ENCODE peak calls at places on chromosomes 11 and 22, in nine cellular contexts. One of them, this sample, is unnamed. For H3K27me3, the result is how much of the 10 kb centered on the place peaks cover.

GRCh38 chr11:86676533-86677154 is 4.2 kb upstream of the ME3 start:
- DNase-seq in breast epithelium: no peak
- DNase-seq in lung: no peak
- DNase-seq in brain microvascular endothelial cell: no peak
- DNase-seq in fibroblast of lung: no peak
- DNase-seq in tibial nerve: no peak
- DNase-seq in GM12878: no peak
- DNase-seq in heart left ventricle: no peak
- DNase-seq in H9: peak
- DNase-seq in this sample: peak

GRCh38 chr11:92759571-92760214 is 209.8 kb upstream of the MTNR1B start:
- DNase-seq in breast epithelium: no peak
- DNase-seq in lung: no peak
- DNase-seq in brain microvascular endothelial cell: no peak
- DNase-seq in fibroblast of lung: no peak
- DNase-seq in tibial nerve: no peak
- DNase-seq in GM12878: no peak
- DNase-seq in heart left ventricle: no peak
- DNase-seq in H9: no peak
- DNase-seq in this sample: no peak

GRCh38 chr11:108895579-108896480 is 231.0 kb downstream of the DDX10 start:
- DNase-seq in breast epithelium: no peak
- DNase-seq in lung: no peak
- DNase-seq in brain microvascular endothelial cell: no peak
- DNase-seq in fibroblast of lung: peak
- DNase-seq in tibial nerve: no peak
- DNase-seq in GM12878: peak
- DNase-seq in heart left ventricle: no peak
- DNase-seq in H9: no peak
- DNase-seq in this sample: no peak

GRCh38 chr11:119509969-119510401 is 87.0 kb upstream of the THY1 start:
- DNase-seq in breast epithelium: no peak
- DNase-seq in lung: no peak
- DNase-seq in brain microvascular endothelial cell: peak
- DNase-seq in fibroblast of lung: peak
- DNase-seq in tibial nerve: no peak
- DNase-seq in GM12878: peak
- DNase-seq in heart left ventricle: no peak
- DNase-seq in H9: no peak
- DNase-seq in this sample: no peak

GRCh38 chr11:33724644-33725035 is 11.6 kb downstream of the CD59 start:
- DNase-seq in breast epithelium: peak
- DNase-seq in lung: no peak
- DNase-seq in brain microvascular endothelial cell: no peak
- DNase-seq in fibroblast of lung: peak
- DNase-seq in tibial nerve: no peak
- DNase-seq in GM12878: no peak
- DNase-seq in heart left ventricle: peak
- DNase-seq in H9: no peak
- DNase-seq in this sample: no peak

GRCh38 chr22:22666307-22667091 is 22.1 kb downstream of the GGTLC2 start:
- DNase-seq in breast epithelium: no peak
- DNase-seq in lung: peak
- DNase-seq in brain microvascular endothelial cell: peak
- DNase-seq in fibroblast of lung: peak
- DNase-seq in tibial nerve: no peak
- DNase-seq in GM12878: no peak
- DNase-seq in heart left ventricle: no peak
- DNase-seq in H9: peak
- DNase-seq in this sample: peak

GRCh38 chr11:8593935-8594909 is at the start of gene STK33:
- DNase-seq in breast epithelium: no peak
- DNase-seq in lung: peak
- DNase-seq in brain microvascular endothelial cell: no peak
- DNase-seq in fibroblast of lung: peak
- DNase-seq in tibial nerve: no peak
- DNase-seq in GM12878: no peak
- DNase-seq in heart left ventricle: peak
- DNase-seq in H9: peak
- DNase-seq in this sample: peak

GRCh38 chr11:124676386-124676785 is 2.7 kb downstream of the SPA17 start:
- DNase-seq in breast epithelium: no peak
- DNase-seq in lung: peak
- DNase-seq in brain microvascular endothelial cell: peak
- DNase-seq in fibroblast of lung: peak
- DNase-seq in tibial nerve: no peak
- DNase-seq in GM12878: no peak
- DNase-seq in heart left ventricle: peak
- DNase-seq in H9: no peak
- DNase-seq in this sample: no peak

GRCh38 chr22:22228421-22228820 is 16.2 kb upstream of the VPREB1 start:
- DNase-seq in breast epithelium: no peak
- DNase-seq in lung: no peak
- DNase-seq in brain microvascular endothelial cell: no peak
- DNase-seq in fibroblast of lung: no peak
- DNase-seq in tibial nerve: no peak
- DNase-seq in GM12878: no peak
- DNase-seq in heart left ventricle: no peak
- DNase-seq in H9: no peak
- DNase-seq in this sample: no peak

GRCh38 chr11:31531293-31531692 is 21.7 kb downstream of the ELP4 start:
- DNase-seq in breast epithelium: no peak
- DNase-seq in lung: no peak
- DNase-seq in brain microvascular endothelial cell: no peak
- DNase-seq in fibroblast of lung: no peak
- DNase-seq in tibial nerve: no peak
- DNase-seq in GM12878: no peak
- DNase-seq in heart left ventricle: no peak
- DNase-seq in H9: no peak
- DNase-seq in this sample: no peak

GRCh38 chr11:114399903-114400221 is 449 bp downstream of the C11orf71 start:
- DNase-seq in breast epithelium: peak
- DNase-seq in lung: no peak
- DNase-seq in brain microvascular endothelial cell: no peak
- DNase-seq in fibroblast of lung: no peak
- DNase-seq in tibial nerve: peak
- DNase-seq in GM12878: peak
- DNase-seq in heart left ventricle: no peak
- DNase-seq in H9: peak
- DNase-seq in this sample: peak

GRCh38 chr11:73956876-73957653 is 6.2 kb downstream of the DNAJB13 start:
- DNase-seq in breast epithelium: no peak
- DNase-seq in lung: no peak
- DNase-seq in brain microvascular endothelial cell: no peak
- DNase-seq in fibroblast of lung: no peak
- DNase-seq in tibial nerve: no peak
- DNase-seq in GM12878: no peak
- DNase-seq in heart left ventricle: no peak
- DNase-seq in H9: no peak
- DNase-seq in this sample: no peak

GRCh38 chr11:116548286-116548685 is 224.5 kb downstream of the BUD13 start:
- DNase-seq in breast epithelium: no peak
- DNase-seq in lung: no peak
- DNase-seq in brain microvascular endothelial cell: no peak
- DNase-seq in fibroblast of lung: no peak
- DNase-seq in tibial nerve: no peak
- DNase-seq in GM12878: no peak
- DNase-seq in heart left ventricle: no peak
- DNase-seq in H9: no peak
- DNase-seq in this sample: no peak

GRCh38 chr11:59102259-59102765 is 4.7 kb upstream of the FAM111B start:
- DNase-seq in breast epithelium: peak
- DNase-seq in lung: peak
- DNase-seq in brain microvascular endothelial cell: peak
- DNase-seq in fibroblast of lung: peak
- DNase-seq in tibial nerve: peak
- DNase-seq in GM12878: peak
- DNase-seq in heart left ventricle: peak
- DNase-seq in H9: peak
- DNase-seq in this sample: peak

DNA sequence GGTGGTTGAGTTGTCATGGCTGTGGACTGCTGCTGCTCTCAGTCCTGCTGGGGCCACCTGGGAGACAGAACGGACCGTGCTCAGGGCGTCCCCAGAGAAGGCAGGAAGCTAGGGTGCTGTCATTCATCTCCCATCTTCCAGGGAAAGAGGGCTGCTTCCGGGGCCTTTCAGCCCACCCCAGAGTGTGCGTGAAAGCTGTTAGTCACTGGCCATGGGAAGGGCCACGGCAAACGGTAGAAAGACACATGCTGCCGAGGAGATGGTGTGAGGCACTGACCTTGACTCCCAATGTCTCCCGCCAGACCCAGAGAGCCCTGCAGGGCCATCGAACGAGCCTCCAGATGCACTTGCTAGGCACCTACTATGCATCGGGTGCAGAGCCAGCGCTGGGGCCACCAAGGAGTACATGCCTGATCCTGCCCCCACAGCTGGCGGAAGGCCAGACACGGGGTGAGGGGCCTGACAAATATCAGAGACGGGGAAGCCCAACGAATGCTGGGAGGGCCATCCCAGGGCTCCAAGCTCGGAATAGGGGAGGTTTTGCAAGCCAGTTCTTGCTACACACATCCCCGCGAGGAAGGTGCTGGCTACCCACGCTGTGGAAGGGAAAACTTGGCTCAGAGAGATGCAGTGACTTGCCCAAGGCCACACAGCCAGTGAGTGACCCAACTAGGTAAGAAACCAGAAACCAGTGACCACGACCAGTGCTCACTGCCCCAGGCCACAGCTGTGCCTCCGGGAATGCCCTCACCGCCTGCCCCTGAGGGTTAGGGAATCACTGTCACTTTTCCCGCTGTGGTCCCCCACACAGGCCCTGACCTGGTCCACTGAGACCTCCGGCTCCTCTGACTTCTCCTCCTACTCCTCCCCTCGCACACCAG is 10.1 kb downstream of the RAC2 start:
- DNase-seq in breast epithelium: no peak
- DNase-seq in lung: no peak
- DNase-seq in brain microvascular endothelial cell: no peak
- DNase-seq in fibroblast of lung: no peak
- DNase-seq in tibial nerve: no peak
- DNase-seq in GM12878: no peak
- DNase-seq in heart left ventricle: no peak
- DNase-seq in H9: no peak
- DNase-seq in this sample: no peak
- H3K27me3 ChIP-seq in breast epithelium: under half
- H3K27me3 ChIP-seq in lung: under half
- H3K27me3 ChIP-seq in brain microvascular endothelial cell: under half
- H3K27me3 ChIP-seq in fibroblast of lung: under half
- H3K27me3 ChIP-seq in tibial nerve: half or more
- H3K27me3 ChIP-seq in GM12878: under half
- H3K27me3 ChIP-seq in heart left ventricle: under half
- H3K27me3 ChIP-seq in H9: under half
- H3K27me3 ChIP-seq in this sample: under half

GRCh38 chr22:25025586-25025985 is 73.1 kb downstream of the KIAA1671 start:
- DNase-seq in breast epithelium: no peak
- DNase-seq in lung: no peak
- DNase-seq in brain microvascular endothelial cell: no peak
- DNase-seq in fibroblast of lung: no peak
- DNase-seq in tibial nerve: no peak
- DNase-seq in GM12878: no peak
- DNase-seq in heart left ventricle: no peak
- DNase-seq in H9: no peak
- DNase-seq in this sample: no peak
- H3K27ac ChIP-seq in breast epithelium: peak
- H3K27ac ChIP-seq in lung: peak
- H3K27ac ChIP-seq in brain microvascular endothelial cell: peak
- H3K27ac ChIP-seq in fibroblast of lung: no peak
- H3K27ac ChIP-seq in tibial nerve: peak
- H3K27ac ChIP-seq in GM12878: no peak
- H3K27ac ChIP-seq in heart left ventricle: peak
- H3K27ac ChIP-seq in H9: no peak
- H3K27ac ChIP-seq in this sample: peak

GRCh38 chr11:64713031-64713780 is 9.8 kb downstream of the NRXN2 start:
- DNase-seq in breast epithelium: peak
- DNase-seq in lung: no peak
- DNase-seq in brain microvascular endothelial cell: no peak
- DNase-seq in fibroblast of lung: peak
- DNase-seq in tibial nerve: no peak
- DNase-seq in GM12878: no peak
- DNase-seq in heart left ventricle: no peak
- DNase-seq in H9: no peak
- DNase-seq in this sample: peak

GRCh38 chr11:64716471-64717267 is 6.3 kb downstream of the NRXN2 start:
- DNase-seq in breast epithelium: no peak
- DNase-seq in lung: no peak
- DNase-seq in brain microvascular endothelial cell: no peak
- DNase-seq in fibroblast of lung: no peak
- DNase-seq in tibial nerve: no peak
- DNase-seq in GM12878: no peak
- DNase-seq in heart left ventricle: no peak
- DNase-seq in H9: no peak
- DNase-seq in this sample: no peak

GRCh38 chr11:64715756-64716470 is 7.1 kb downstream of the NRXN2 start:
- DNase-seq in breast epithelium: no peak
- DNase-seq in lung: no peak
- DNase-seq in brain microvascular endothelial cell: no peak
- DNase-seq in fibroblast of lung: no peak
- DNase-seq in tibial nerve: no peak
- DNase-seq in GM12878: no peak
- DNase-seq in heart left ventricle: no peak
- DNase-seq in H9: no peak
- DNase-seq in this sample: no peak

GRCh38 chr11:64713781-64714363 is 9.1 kb downstream of the NRXN2 start:
- DNase-seq in breast epithelium: no peak
- DNase-seq in lung: no peak
- DNase-seq in brain microvascular endothelial cell: no peak
- DNase-seq in fibroblast of lung: no peak
- DNase-seq in tibial nerve: no peak
- DNase-seq in GM12878: no peak
- DNase-seq in heart left ventricle: no peak
- DNase-seq in H9: peak
- DNase-seq in this sample: no peak

GRCh38 chr11:64714664-64715063 is 8.3 kb downstream of the NRXN2 start:
- DNase-seq in breast epithelium: no peak
- DNase-seq in lung: no peak
- DNase-seq in brain microvascular endothelial cell: no peak
- DNase-seq in fibroblast of lung: no peak
- DNase-seq in tibial nerve: no peak
- DNase-seq in GM12878: no peak
- DNase-seq in heart left ventricle: no peak
- DNase-seq in H9: no peak
- DNase-seq in this sample: no peak
- H3K27me3 ChIP-seq in breast epithelium: half or more
- H3K27me3 ChIP-seq in lung: under half
- H3K27me3 ChIP-seq in brain microvascular endothelial cell: under half
- H3K27me3 ChIP-seq in fibroblast of lung: under half
- H3K27me3 ChIP-seq in tibial nerve: half or more
- H3K27me3 ChIP-seq in GM12878: under half
- H3K27me3 ChIP-seq in heart left ventricle: under half
- H3K27me3 ChIP-seq in H9: under half
- H3K27me3 ChIP-seq in this sample: under half

DNA sequence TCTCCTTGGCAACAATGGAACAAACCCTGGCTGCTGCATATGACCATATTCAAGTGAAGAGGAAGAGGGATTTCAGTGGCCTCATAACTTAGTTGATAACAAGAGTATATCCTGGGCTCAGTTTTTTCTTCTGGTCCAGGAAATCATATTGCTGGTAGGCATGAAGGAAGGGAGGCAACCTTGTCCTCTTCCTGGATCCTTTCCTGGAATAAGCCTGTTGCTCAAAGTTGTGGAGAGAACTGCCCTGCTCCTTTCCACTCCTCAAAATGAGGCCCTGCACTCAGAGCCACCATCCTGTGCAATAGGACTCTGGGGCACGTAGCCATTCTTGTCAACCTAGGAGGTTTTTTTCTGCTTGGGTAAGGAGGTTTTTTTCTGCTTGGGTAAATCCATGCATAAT is 128.7 kb upstream of the PITPNB start:
- DNase-seq in breast epithelium: no peak
- DNase-seq in lung: no peak
- DNase-seq in brain microvascular endothelial cell: no peak
- DNase-seq in fibroblast of lung: no peak
- DNase-seq in tibial nerve: no peak
- DNase-seq in GM12878: no peak
- DNase-seq in heart left ventricle: no peak
- DNase-seq in H9: no peak
- DNase-seq in this sample: no peak
- H3K27ac ChIP-seq in breast epithelium: no peak
- H3K27ac ChIP-seq in lung: no peak
- H3K27ac ChIP-seq in brain microvascular endothelial cell: no peak
- H3K27ac ChIP-seq in fibroblast of lung: no peak
- H3K27ac ChIP-seq in tibial nerve: no peak
- H3K27ac ChIP-seq in GM12878: no peak
- H3K27ac ChIP-seq in heart left ventricle: peak
- H3K27ac ChIP-seq in H9: no peak
- H3K27ac ChIP-seq in this sample: no peak

This sample was measured in small intestine.